ENCODE peak calls at places on chromosomes 16 and 17, in eight cellular contexts. One of them, this sample, is unnamed.

GRCh38 chr17:41009936-41010335 is 1.0 kb upstream of the KRTAP3-1 start:
- DNase-seq in activated CD4-positive, alpha-beta T cell treated with anti-CD3 and anti-CD28 coated beads, Interleukin-2, amount 10 ng/mL, durations not matched to agents 7 days and 5 days: no peak
- DNase-seq in CD4-positive, alpha-beta T cell: no peak
- DNase-seq in SHP77: no peak
- DNase-seq in upper lobe of right lung: no peak
- DNase-seq in neural crest cell: no peak
- DNase-seq in stimulated activated CD4-positive, alpha-beta T cell treated with anti-CD3 and anti-CD28 coated beads, Interleukin-1b, Interleukin-23, amount 100 ng/mL, for 1 hour: no peak
- DNase-seq in IMR-90: no peak
- DNase-seq in this sample: no peak

GRCh38 chr17:78818932-78819331 is 21.7 kb downstream of the USP36 start:
- DNase-seq in CD4-positive, alpha-beta T cell: peak
- DNase-seq in stimulated activated CD4-positive, alpha-beta T cell treated with anti-CD3 and anti-CD28 coated beads, Interleukin-1b, Interleukin-23, amount 100 ng/mL, for 1 hour: no peak
- DNase-seq in IMR-90: no peak
- DNase-seq in neural crest cell: no peak
- DNase-seq in activated CD4-positive, alpha-beta T cell treated with anti-CD3 and anti-CD28 coated beads, Interleukin-2, amount 10 ng/mL, durations not matched to agents 7 days and 5 days: peak
- DNase-seq in SHP77: no peak
- DNase-seq in upper lobe of right lung: no peak
- DNase-seq in this sample: no peak

GRCh38 chr17:46047398-46047797 is 48.3 kb downstream of the STH start:
- DNase-seq in SHP77: no peak
- DNase-seq in CD4-positive, alpha-beta T cell: no peak
- DNase-seq in IMR-90: no peak
- DNase-seq in neural crest cell: no peak
- DNase-seq in upper lobe of right lung: no peak
- DNase-seq in activated CD4-positive, alpha-beta T cell treated with anti-CD3 and anti-CD28 coated beads, Interleukin-2, amount 10 ng/mL, durations not matched to agents 7 days and 5 days: no peak
- DNase-seq in stimulated activated CD4-positive, alpha-beta T cell treated with anti-CD3 and anti-CD28 coated beads, Interleukin-1b, Interleukin-23, amount 100 ng/mL, for 1 hour: no peak
- DNase-seq in this sample: no peak

GRCh38 chr17:34154916-34155730 is 100.0 kb upstream of the CCL2 start:
- DNase-seq in upper lobe of right lung: no peak
- DNase-seq in neural crest cell: no peak
- DNase-seq in IMR-90: no peak
- DNase-seq in CD4-positive, alpha-beta T cell: no peak
- DNase-seq in SHP77: no peak
- DNase-seq in stimulated activated CD4-positive, alpha-beta T cell treated with anti-CD3 and anti-CD28 coated beads, Interleukin-1b, Interleukin-23, amount 100 ng/mL, for 1 hour: no peak
- DNase-seq in activated CD4-positive, alpha-beta T cell treated with anti-CD3 and anti-CD28 coated beads, Interleukin-2, amount 10 ng/mL, durations not matched to agents 7 days and 5 days: peak
- DNase-seq in this sample: no peak

GRCh38 chr17:82598256-82599011 is 49.8 kb downstream of the WDR45B start:
- DNase-seq in SHP77: no peak
- DNase-seq in CD4-positive, alpha-beta T cell: no peak
- DNase-seq in IMR-90: peak
- DNase-seq in stimulated activated CD4-positive, alpha-beta T cell treated with anti-CD3 and anti-CD28 coated beads, Interleukin-1b, Interleukin-23, amount 100 ng/mL, for 1 hour: no peak
- DNase-seq in activated CD4-positive, alpha-beta T cell treated with anti-CD3 and anti-CD28 coated beads, Interleukin-2, amount 10 ng/mL, durations not matched to agents 7 days and 5 days: no peak
- DNase-seq in neural crest cell: no peak
- DNase-seq in upper lobe of right lung: no peak
- DNase-seq in this sample: no peak

GRCh38 chr17:44558349-44559287 is 1.3 kb downstream of the FZD2 start:
- DNase-seq in upper lobe of right lung: no peak
- DNase-seq in CD4-positive, alpha-beta T cell: no peak
- DNase-seq in neural crest cell: no peak
- DNase-seq in stimulated activated CD4-positive, alpha-beta T cell treated with anti-CD3 and anti-CD28 coated beads, Interleukin-1b, Interleukin-23, amount 100 ng/mL, for 1 hour: no peak
- DNase-seq in IMR-90: peak
- DNase-seq in SHP77: no peak
- DNase-seq in activated CD4-positive, alpha-beta T cell treated with anti-CD3 and anti-CD28 coated beads, Interleukin-2, amount 10 ng/mL, durations not matched to agents 7 days and 5 days: no peak
- DNase-seq in this sample: no peak

GRCh38 chr16:66228791-66229190 is 137.7 kb upstream of the CDH5 start:
- DNase-seq in upper lobe of right lung: no peak
- DNase-seq in CD4-positive, alpha-beta T cell: no peak
- DNase-seq in IMR-90: peak
- DNase-seq in activated CD4-positive, alpha-beta T cell treated with anti-CD3 and anti-CD28 coated beads, Interleukin-2, amount 10 ng/mL, durations not matched to agents 7 days and 5 days: no peak
- DNase-seq in SHP77: no peak
- DNase-seq in stimulated activated CD4-positive, alpha-beta T cell treated with anti-CD3 and anti-CD28 coated beads, Interleukin-1b, Interleukin-23, amount 100 ng/mL, for 1 hour: no peak
- DNase-seq in neural crest cell: no peak
- DNase-seq in this sample: peak

GRCh38 chr17:44904001-44904984 is 5.0 kb upstream of the EFTUD2 start:
- DNase-seq in IMR-90: no peak
- DNase-seq in stimulated activated CD4-positive, alpha-beta T cell treated with anti-CD3 and anti-CD28 coated beads, Interleukin-1b, Interleukin-23, amount 100 ng/mL, for 1 hour: no peak
- DNase-seq in SHP77: no peak
- DNase-seq in upper lobe of right lung: peak
- DNase-seq in neural crest cell: no peak
- DNase-seq in CD4-positive, alpha-beta T cell: no peak
- DNase-seq in activated CD4-positive, alpha-beta T cell treated with anti-CD3 and anti-CD28 coated beads, Interleukin-2, amount 10 ng/mL, durations not matched to agents 7 days and 5 days: no peak
- DNase-seq in this sample: no peak

GRCh38 chr17:57988301-57989010 is 402 bp upstream of the VEZF1 start:
- DNase-seq in neural crest cell: peak
- DNase-seq in CD4-positive, alpha-beta T cell: peak
- DNase-seq in SHP77: peak
- DNase-seq in IMR-90: peak
- DNase-seq in activated CD4-positive, alpha-beta T cell treated with anti-CD3 and anti-CD28 coated beads, Interleukin-2, amount 10 ng/mL, durations not matched to agents 7 days and 5 days: peak
- DNase-seq in stimulated activated CD4-positive, alpha-beta T cell treated with anti-CD3 and anti-CD28 coated beads, Interleukin-1b, Interleukin-23, amount 100 ng/mL, for 1 hour: peak
- DNase-seq in upper lobe of right lung: peak
- DNase-seq in this sample: peak

GRCh38 chr17:10745231-10745630 is 15.4 kb upstream of the TMEM220 start:
- DNase-seq in CD4-positive, alpha-beta T cell: no peak
- DNase-seq in IMR-90: no peak
- DNase-seq in activated CD4-positive, alpha-beta T cell treated with anti-CD3 and anti-CD28 coated beads, Interleukin-2, amount 10 ng/mL, durations not matched to agents 7 days and 5 days: no peak
- DNase-seq in neural crest cell: no peak
- DNase-seq in stimulated activated CD4-positive, alpha-beta T cell treated with anti-CD3 and anti-CD28 coated beads, Interleukin-1b, Interleukin-23, amount 100 ng/mL, for 1 hour: no peak
- DNase-seq in upper lobe of right lung: no peak
- DNase-seq in SHP77: no peak
- DNase-seq in this sample: no peak

GRCh38 chr17:45894022-45894784 is at the start of gene MAPT:
- DNase-seq in stimulated activated CD4-positive, alpha-beta T cell treated with anti-CD3 and anti-CD28 coated beads, Interleukin-1b, Interleukin-23, amount 100 ng/mL, for 1 hour: peak
- DNase-seq in activated CD4-positive, alpha-beta T cell treated with anti-CD3 and anti-CD28 coated beads, Interleukin-2, amount 10 ng/mL, durations not matched to agents 7 days and 5 days: peak
- DNase-seq in neural crest cell: peak
- DNase-seq in CD4-positive, alpha-beta T cell: peak
- DNase-seq in IMR-90: peak
- DNase-seq in SHP77: peak
- DNase-seq in upper lobe of right lung: peak
- DNase-seq in this sample: peak

GRCh38 chr16:16833165-16833564 is 454.2 kb downstream of the NPIPA7 start:
- DNase-seq in activated CD4-positive, alpha-beta T cell treated with anti-CD3 and anti-CD28 coated beads, Interleukin-2, amount 10 ng/mL, durations not matched to agents 7 days and 5 days: no peak
- DNase-seq in neural crest cell: no peak
- DNase-seq in upper lobe of right lung: no peak
- DNase-seq in stimulated activated CD4-positive, alpha-beta T cell treated with anti-CD3 and anti-CD28 coated beads, Interleukin-1b, Interleukin-23, amount 100 ng/mL, for 1 hour: no peak
- DNase-seq in SHP77: no peak
- DNase-seq in CD4-positive, alpha-beta T cell: no peak
- DNase-seq in IMR-90: no peak
- DNase-seq in this sample: no peak

GRCh38 chr17:17205368-17206148 is 575 bp downstream of the PLD6 start:
- DNase-seq in IMR-90: peak
- DNase-seq in activated CD4-positive, alpha-beta T cell treated with anti-CD3 and anti-CD28 coated beads, Interleukin-2, amount 10 ng/mL, durations not matched to agents 7 days and 5 days: peak
- DNase-seq in stimulated activated CD4-positive, alpha-beta T cell treated with anti-CD3 and anti-CD28 coated beads, Interleukin-1b, Interleukin-23, amount 100 ng/mL, for 1 hour: no peak
- DNase-seq in CD4-positive, alpha-beta T cell: peak
- DNase-seq in SHP77: peak
- DNase-seq in neural crest cell: no peak
- DNase-seq in upper lobe of right lung: peak
- DNase-seq in this sample: peak

GRCh38 chr17:226773-227580 is 45.5 kb upstream of the DOC2B start:
- DNase-seq in CD4-positive, alpha-beta T cell: no peak
- DNase-seq in SHP77: no peak
- DNase-seq in neural crest cell: no peak
- DNase-seq in IMR-90: no peak
- DNase-seq in activated CD4-positive, alpha-beta T cell treated with anti-CD3 and anti-CD28 coated beads, Interleukin-2, amount 10 ng/mL, durations not matched to agents 7 days and 5 days: no peak
- DNase-seq in upper lobe of right lung: peak
- DNase-seq in stimulated activated CD4-positive, alpha-beta T cell treated with anti-CD3 and anti-CD28 coated beads, Interleukin-1b, Interleukin-23, amount 100 ng/mL, for 1 hour: no peak
- DNase-seq in this sample: peak

GRCh38 chr17:81518113-81518784 is 5.7 kb upstream of the ACTG1 start:
- DNase-seq in upper lobe of right lung: no peak
- DNase-seq in neural crest cell: no peak
- DNase-seq in SHP77: peak
- DNase-seq in IMR-90: no peak
- DNase-seq in stimulated activated CD4-positive, alpha-beta T cell treated with anti-CD3 and anti-CD28 coated beads, Interleukin-1b, Interleukin-23, amount 100 ng/mL, for 1 hour: no peak
- DNase-seq in activated CD4-positive, alpha-beta T cell treated with anti-CD3 and anti-CD28 coated beads, Interleukin-2, amount 10 ng/mL, durations not matched to agents 7 days and 5 days: no peak
- DNase-seq in CD4-positive, alpha-beta T cell: no peak
- DNase-seq in this sample: no peak